ENCODE peak calls at places on chromosomes 7 and 10, in five cellular contexts. B is NCI-H2107, T is T follicular helper cell, D is NCI-H1436 treated with DMSO at 0.1 percent for 48 hours, X is nephron progenitor cell. V is an unnamed sample.
A peak's percentile ranks its signal among the peaks of the same experiment; 100 is the strongest.

GRCh38 chr7:142243823-142244222 is 14.0 kb downstream of the PRSS58 start:
- DNase-seq in B (no peak), T (no peak), D (no peak), X (no peak), V (no peak)

GRCh38 chr10:27664464-27664863 is 81.2 kb downstream of the MKX start:
- DNase-seq in B (no peak), T (no peak), D (no peak), X (no peak), V (no peak)

GRCh38 chr7:154916381-154917213 is 86.3 kb downstream of the PAXIP1 start:
- DNase-seq in B (no peak), T (no peak), D (no peak), X (no peak), V (no peak)

GRCh38 chr7:106068986-106069385 is 43.1 kb downstream of the SYPL1 start:
- DNase-seq in B (no peak), T (no peak), D (no peak), X (no peak), V (no peak)

GRCh38 chr7:127253289-127254162 is 785 bp upstream of the GRM8 start:
- DNase-seq in B (peak; percentile 54), T (peak; percentile 28), D (peak; percentile 33), X (peak; percentile 83), V (peak; percentile 9)

GRCh38 chr10:67492317-67493019 is 203.5 kb downstream of the CTNNA3 start:
- DNase-seq in B (no peak), T (no peak), D (no peak), X (no peak), V (no peak)

GRCh38 chr7:25795824-25796235 is 356.2 kb upstream of the NFE2L3 start:
- DNase-seq in B (no peak), T (no peak), D (no peak), X (no peak), V (no peak)

GRCh38 chr10:43760514-43760913 is 111.8 kb upstream of the ZNF32 start:
- DNase-seq in B (no peak), T (no peak), D (no peak), X (no peak), V (no peak)

V was measured in thoracic aorta.